ENCODE peak calls at places on chromosome 4, in four cellular contexts. B is CD4-positive, alpha-beta T cell; E is kidney; G is sigmoid colon. C is an unnamed sample.
A peak's percentile ranks its signal among the peaks of the same experiment; 100 is the strongest.

GRCh38 chr4:153346563-153346962 is 2.1 kb downstream of the MND1 start:
- DNase-seq in E (no peak), G (no peak), B (no peak), C (no peak)

GRCh38 chr4:74793757-74794340 is 474 bp downstream of the BTC start:
- DNase-seq in B (no peak), G (peak; percentile 81), E (peak; percentile 91), C (peak; percentile 65)

GRCh38 chr4:98467627-98468072 is 190.8 kb downstream of the TSPAN5 start:
- DNase-seq in G (peak; percentile 89), B (peak; percentile 59), E (no peak), C (peak; percentile 71)

GRCh38 chr4:5751918-5752802 is 41.2 kb downstream of the EVC start:
- DNase-seq in E (no peak), G (peak; percentile 60), B (no peak), C (peak; percentile 26)

GRCh38 chr4:105644270-105644669 is 64.2 kb downstream of the INTS12 start:
- DNase-seq in E (no peak), G (no peak), B (no peak), C (no peak)

GRCh38 chr4:76883147-76883546 is 14.8 kb downstream of the SOWAHB start:
- DNase-seq in B (no peak), E (no peak), G (no peak), C (no peak)

GRCh38 chr4:82381235-82381634 is 7.4 kb upstream of the HNRNPD start:
- DNase-seq in B (no peak), E (no peak), G (no peak), C (no peak)

GRCh38 chr4:86271057-86271456 is 88.8 kb downstream of the MAPK10 start:
- DNase-seq in E (no peak), G (no peak), B (no peak), C (no peak)

GRCh38 chr4:167475951-167476350 is 241.7 kb upstream of the SPOCK3 start:
- DNase-seq in G (no peak), E (no peak), B (no peak), C (no peak)

GRCh38 chr4:145920205-145920604 is 18.4 kb downstream of the ZNF827 start:
- DNase-seq in G (no peak), B (no peak), E (no peak), C (no peak)

GRCh38 chr4:96073446-96073845 is 233.6 kb downstream of the PDHA2 start:
- DNase-seq in B (no peak), G (no peak), E (no peak), C (no peak)

GRCh38 chr4:168831919-168832745 is 177.9 kb downstream of the CBR4 start:
- DNase-seq in E (peak; percentile 95), G (peak; percentile 96), B (peak; percentile 43), C (peak; percentile 66)

GRCh38 chr4:73257995-73258667 is 467 bp downstream of the ANKRD17 start:
- DNase-seq in E (no peak), B (no peak), G (no peak), C (no peak)
- TF ChIP-seq CTCF in E (no peak), B (peak; percentile 22), G (no peak), C (no peak)

GRCh38 chr4:52718123-52718522 is 33.1 kb downstream of the ERVMER34-1 start:
- DNase-seq in B (no peak), G (no peak), E (no peak), C (no peak)

GRCh38 chr4:52716364-52717151 is 34.7 kb downstream of the ERVMER34-1 start:
- DNase-seq in E (no peak), B (no peak), G (no peak), C (no peak)

GRCh38 chr4:52726821-52727580 is 24.2 kb downstream of the ERVMER34-1 start:
- DNase-seq in G (no peak), B (no peak), E (no peak), C (no peak)

GRCh38 chr4:52721968-52722814 is 29.0 kb downstream of the ERVMER34-1 start:
- DNase-seq in G (peak; percentile 97), E (peak; percentile 97), B (peak; percentile 86), C (peak; percentile 86)
- TF ChIP-seq CTCF in G (no peak), E (no peak), B (no peak), C (no peak)

GRCh38 chr4:183600189-183600685 is 58.7 kb downstream of the RWDD4 start:
- DNase-seq in E (no peak), B (peak; percentile 5), G (no peak), C (peak; percentile 31)
- TF ChIP-seq CTCF in E (no peak), B (peak; percentile 35), G (no peak), C (peak; percentile 11)

GRCh38 chr4:123624959-123625358 is 228.4 kb downstream of the SPRY1 start:
- DNase-seq in B (no peak), E (no peak), G (no peak), C (no peak)

GRCh38 chr4:123621072-123621705 is 224.6 kb downstream of the SPRY1 start:
- DNase-seq in B (no peak), G (no peak), E (no peak), C (no peak)

GRCh38 chr4:123623611-123624010 is 227.0 kb downstream of the SPRY1 start:
- DNase-seq in E (no peak), G (no peak), B (no peak), C (no peak)

GRCh38 chr4:123619895-123620294 is 223.3 kb downstream of the SPRY1 start:
- DNase-seq in E (no peak), B (no peak), G (no peak), C (no peak)

GRCh38 chr4:123622572-123622971 is 226.0 kb downstream of the SPRY1 start:
- DNase-seq in B (no peak), E (no peak), G (no peak), C (no peak)
- TF ChIP-seq CTCF in B (no peak), E (no peak), G (no peak), C (peak; percentile 15)

GRCh38 chr4:41216294-41217019 is 2.1 kb upstream of the APBB2 start:
- DNase-seq in G (peak; percentile 89), B (no peak), E (peak; percentile 93), C (peak; percentile 67)
- TF ChIP-seq CTCF in G (no peak), B (no peak), E (peak; percentile 22), C (peak; percentile 37)

GRCh38 chr4:1753692-1754311 is 32.5 kb downstream of the TACC3 start:
- DNase-seq in B (no peak), E (no peak), G (no peak), C (no peak)
- TF ChIP-seq CTCF in B (no peak), E (no peak), G (no peak), C (no peak)

DNA sequence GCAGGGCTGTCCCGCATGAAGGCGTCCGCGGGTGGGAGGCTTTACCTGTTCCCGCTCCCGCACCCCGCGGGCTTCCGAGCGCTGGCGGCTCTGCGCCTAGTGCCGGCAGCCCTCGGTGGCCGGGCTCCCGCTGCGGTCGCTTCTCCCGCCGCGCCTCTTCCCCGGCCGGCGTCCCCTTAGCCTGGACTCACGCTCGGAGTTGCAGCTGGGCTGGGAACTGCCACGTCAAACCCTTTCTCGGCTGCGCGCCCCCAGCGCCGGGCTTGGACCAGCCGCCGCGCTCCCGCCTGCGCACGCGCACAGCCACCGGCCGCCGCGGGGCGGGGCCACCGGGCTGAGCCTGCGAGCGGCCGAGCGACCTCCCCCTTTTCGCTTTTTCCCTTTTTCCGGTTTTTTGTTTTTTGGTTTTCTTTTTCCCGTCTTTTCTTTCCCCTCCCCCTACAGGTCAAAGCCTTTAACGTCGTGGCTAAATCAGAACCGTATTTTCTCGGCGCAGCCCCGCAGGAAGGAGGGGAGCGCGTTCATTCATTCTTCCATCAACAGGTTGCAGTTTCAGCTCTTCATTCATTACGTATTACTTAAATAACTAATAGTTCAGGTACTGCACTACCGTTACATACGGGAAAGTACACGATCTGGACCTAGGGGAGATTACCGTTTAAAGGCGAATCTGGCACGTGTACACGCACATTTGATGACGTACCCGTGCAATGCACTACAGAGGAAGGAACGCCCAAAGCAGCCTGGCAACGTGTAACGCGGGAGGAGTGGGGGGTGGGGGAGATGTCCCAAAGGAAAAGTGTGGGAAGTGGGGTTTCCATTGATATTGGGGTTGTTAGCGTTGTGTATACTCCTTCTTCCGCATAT is at the start of gene SEC24D:
- DNase-seq in E (peak; percentile 96), B (peak; percentile 75), G (peak; percentile 95), C (peak; percentile 98)
- TF ChIP-seq CTCF in E (peak; percentile 5), B (no peak), G (no peak), C (peak; percentile 58)

DNA sequence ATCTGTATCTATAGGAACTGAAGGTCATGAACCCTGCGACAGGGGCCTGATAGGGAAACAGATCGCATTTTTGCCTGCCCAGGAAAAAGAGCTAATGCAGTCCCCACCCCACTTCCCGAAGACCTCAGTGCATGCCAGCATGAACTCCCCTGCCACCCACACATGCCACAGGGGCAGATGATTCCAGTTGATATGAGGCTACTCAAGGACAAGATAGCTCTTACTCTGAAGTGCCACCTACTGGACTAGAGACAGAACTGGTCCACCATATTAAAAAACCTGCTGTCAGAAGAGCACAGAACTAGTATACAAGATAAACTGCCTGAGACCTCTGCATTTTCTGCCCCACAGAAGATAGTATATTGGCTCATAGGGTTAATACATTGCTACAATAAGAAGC is 68.0 kb downstream of the YIPF7 start:
- DNase-seq in E (no peak), B (no peak), G (no peak), C (peak; percentile 9)
- TF ChIP-seq CTCF in E (no peak), B (no peak), G (no peak), C (peak; percentile 54)

GRCh38 chr4:128287871-128288688 is 467 bp upstream of the PGRMC2 start:
- DNase-seq in B (peak; percentile 100), E (peak; percentile 100), G (peak; percentile 100), C (peak; percentile 98)
- TF ChIP-seq CTCF in B (no peak), E (peak; percentile 9), G (peak; percentile 32), C (no peak)